ENCODE peak calls at places on chromosomes 1 and 21, in eight cellular contexts. C, B, F, S, D, V, J and T are unnamed samples.

GRCh38 chr1:222627232-222627631 is 9.3 kb downstream of the MIA3 start:
- DNase-seq in F (no peak), V (no peak), J (no peak), S (no peak), B (no peak), C (no peak), D (no peak), T (no peak)

GRCh38 chr1:227765261-227766014 is 30.2 kb downstream of the SNAP47 start:
- DNase-seq in S (no peak), D (no peak), J (no peak), C (no peak), F (no peak), B (no peak), V (no peak), T (no peak)

GRCh38 chr1:100277866-100278265 is 11.8 kb downstream of the RTCA start:
- DNase-seq in B (no peak), D (no peak), C (no peak), F (no peak), V (no peak), J (no peak), S (no peak), T (no peak)

GRCh38 chr1:91884459-91885290 is 1.3 kb downstream of the TGFBR3 start:
- DNase-seq in C (no peak), J (no peak), S (peak), F (peak), D (no peak), V (no peak), B (peak), T (no peak)

GRCh38 chr21:42593007-42593814 is 60.2 kb upstream of the PDE9A start:
- DNase-seq in B (peak), J (peak), F (peak), S (peak), D (peak), V (peak), C (peak), T (peak)

GRCh38 chr1:12185036-12185435 is 18.2 kb downstream of the TNFRSF1B start:
- DNase-seq in J (no peak), S (no peak), B (no peak), D (no peak), F (no peak), C (no peak), V (no peak), T (no peak)

GRCh38 chr1:203934027-203934426 is 72.6 kb downstream of the SNRPE start:
- DNase-seq in S (no peak), F (no peak), C (no peak), V (peak), D (no peak), B (no peak), J (no peak), T (no peak)

GRCh38 chr1:7988576-7988975 is 27.1 kb downstream of the PARK7 start:
- DNase-seq in F (peak), D (no peak), S (no peak), J (no peak), C (no peak), V (no peak), B (no peak), T (no peak)

GRCh38 chr1:1322418-1322817 is 2.0 kb downstream of the INTS11 start:
- DNase-seq in S (no peak), V (no peak), F (no peak), D (no peak), J (no peak), B (no peak), C (no peak), T (no peak)

GRCh38 chr1:30684259-30684658 is 39.1 kb downstream of the MATN1 start:
- DNase-seq in S (no peak), F (no peak), B (no peak), C (no peak), J (no peak), D (no peak), V (no peak), T (no peak)

GRCh38 chr1:230081751-230082150 is 14.7 kb downstream of the GALNT2 start:
- DNase-seq in S (no peak), V (no peak), F (no peak), B (no peak), J (no peak), C (no peak), D (no peak), T (no peak)

GRCh38 chr1:204692320-204692851 is 6.8 kb upstream of the LRRN2 start:
- DNase-seq in D (no peak), J (no peak), B (no peak), S (no peak), F (no peak), V (no peak), C (no peak), T (no peak)

GRCh38 chr1:156927215-156928042 is 7.0 kb downstream of the LRRC71 start:
- DNase-seq in C (peak), J (no peak), D (peak), F (peak), B (peak), S (peak), V (peak), T (no peak)

GRCh38 chr21:25350056-25350455 is 257.2 kb downstream of the MRPL39 start:
- DNase-seq in B (no peak), V (peak), J (no peak), S (peak), F (no peak), C (no peak), D (peak), T (no peak)

GRCh38 chr1:7379445-7379971 is 391.6 kb upstream of the VAMP3 start:
- DNase-seq in D (no peak), S (no peak), B (no peak), V (peak), C (no peak), J (no peak), F (peak), T (no peak)

GRCh38 chr1:59072017-59072947 is 224.6 kb upstream of the FGGY start:
- DNase-seq in V (peak), B (no peak), D (no peak), F (peak), J (no peak), C (no peak), S (no peak), T (no peak)

GRCh38 chr1:24966724-24967346 is 36.8 kb upstream of the RUNX3 start:
- DNase-seq in C (no peak), V (peak), J (no peak), S (peak), D (no peak), F (no peak), B (no peak), T (no peak)

GRCh38 chr1:182185822-182186756 is 124.6 kb upstream of the ZNF648 start:
- DNase-seq in C (no peak), D (peak), F (peak), S (no peak), J (no peak), B (no peak), V (peak), T (no peak)

GRCh38 chr21:25191141-25191540 is 416.1 kb downstream of the MRPL39 start:
- DNase-seq in V (peak), D (no peak), F (no peak), B (no peak), S (no peak), J (no peak), C (no peak), T (no peak)

GRCh38 chr1:206512521-206513180 is 5.3 kb downstream of the RASSF5 start:
- DNase-seq in B (no peak), C (no peak), V (no peak), F (no peak), S (no peak), J (no peak), D (no peak), T (no peak)

GRCh38 chr21:30839304-30839703 is 9.7 kb upstream of the KRTAP7-1 start:
- DNase-seq in D (peak), S (peak), F (peak), B (no peak), C (no peak), J (no peak), V (peak), T (no peak)

GRCh38 chr1:63914241-63914640 is 140.4 kb downstream of the ROR1 start:
- DNase-seq in S (no peak), F (no peak), D (no peak), J (no peak), B (no peak), V (no peak), C (no peak), T (no peak)

GRCh38 chr21:44086636-44087425 is 20.4 kb upstream of the PWP2 start:
- DNase-seq in D (no peak), V (no peak), C (no peak), B (no peak), S (no peak), J (no peak), F (no peak), T (no peak)

GRCh38 chr21:38041493-38041892 is 125.2 kb upstream of the KCNJ6 start:
- DNase-seq in F (peak), B (no peak), D (no peak), C (no peak), J (no peak), S (no peak), V (no peak), T (no peak)

GRCh38 chr1:167695756-167696561 is 25.8 kb upstream of the MPZL1 start:
- DNase-seq in V (no peak), F (peak), C (no peak), D (no peak), S (no peak), B (no peak), J (no peak), T (no peak)

GRCh38 chr1:21619041-21619947 is 49.9 kb downstream of the RAP1GAP start:
- DNase-seq in D (no peak), F (no peak), V (no peak), J (no peak), B (no peak), S (no peak), C (no peak), T (no peak)

GRCh38 chr1:207495816-207496792 is at the start of gene CR1:
- DNase-seq in J (no peak), S (peak), C (peak), B (peak), V (no peak), F (peak), D (peak), T (no peak)

GRCh38 chr1:182575540-182576149 is 13.4 kb downstream of the RNASEL start:
- DNase-seq in D (no peak), B (no peak), S (no peak), C (no peak), J (no peak), F (no peak), V (peak), T (no peak)

GRCh38 chr1:53343831-53344668 is 16.2 kb upstream of the LRP8 start:
- DNase-seq in V (no peak), S (no peak), D (no peak), F (peak), J (no peak), B (no peak), C (no peak), T (no peak)

GRCh38 chr21:29233611-29234540 is 64.8 kb upstream of the BACH1 start:
- DNase-seq in B (no peak), F (no peak), J (no peak), D (no peak), V (peak), C (no peak), S (peak), T (no peak)

GRCh38 chr1:170313306-170313705 is 167.5 kb downstream of the NTMT2 start:
- DNase-seq in B (no peak), C (no peak), F (no peak), V (no peak), J (no peak), D (no peak), S (no peak), T (no peak)

GRCh38 chr1:167554028-167554779 is 642 bp upstream of the CREG1 start:
- DNase-seq in C (no peak), J (no peak), S (no peak), F (no peak), V (no peak), D (no peak), B (no peak), T (no peak)

GRCh38 chr1:4079815-4080214 is 179.7 kb upstream of the C1orf174 start:
- DNase-seq in B (no peak), C (no peak), S (no peak), F (no peak), V (no peak), D (no peak), J (no peak), T (no peak)

GRCh38 chr1:240073097-240073496 is 18.6 kb upstream of the FMN2 start:
- DNase-seq in B (no peak), S (no peak), C (no peak), D (no peak), V (no peak), J (no peak), F (peak), T (no peak)

GRCh38 chr21:41717573-41718330 is 49.1 kb downstream of the RIPK4 start:
- DNase-seq in V (no peak), D (no peak), S (no peak), F (no peak), C (no peak), B (no peak), J (no peak), T (no peak)

GRCh38 chr1:182301467-182302198 is 90.0 kb downstream of the GLUL start:
- DNase-seq in S (peak), D (no peak), C (no peak), F (peak), J (peak), V (no peak), B (no peak), T (peak)

GRCh38 chr1:16260814-16261213 is 23.8 kb upstream of the CPLANE2 start:
- DNase-seq in B (no peak), F (no peak), S (no peak), C (no peak), V (peak), J (no peak), D (no peak), T (no peak)